ENCODE peak calls at places on chromosomes 2 and 18, in nine cellular contexts. D, Z, O, T, H, B, N, U and Q are unnamed samples.
A peak's percentile ranks its signal among the peaks of the same experiment; 100 is the strongest.

GRCh38 chr18:12944724-12945123 is 3.1 kb upstream of the SEH1L start:
- DNase-seq in H (peak; percentile 35), B (no peak), Z (peak; percentile 92), U (peak; percentile 41), D (peak; percentile 35), T (no peak), N (peak; percentile 41), O (no peak), Q (no peak)

GRCh38 chr2:180980943-180981898 is 816 bp downstream of the UBE2E3 start:
- DNase-seq in N (peak; percentile 15), O (peak; percentile 53), D (peak; percentile 40), U (no peak), T (peak; percentile 86), Z (no peak), H (peak; percentile 14), B (peak; percentile 73), Q (no peak)

GRCh38 chr2:241854342-241855244 is 4.1 kb downstream of the PDCD1 start:
- DNase-seq in T (peak; percentile 69), B (no peak), Z (peak; percentile 32), N (peak; percentile 11), D (peak; percentile 28), H (peak; percentile 56), O (no peak), U (no peak), Q (no peak)

GRCh38 chr2:3650140-3650944 is 7.7 kb upstream of the ALLC start:
- DNase-seq in Z (no peak), O (no peak), U (no peak), N (no peak), B (no peak), D (no peak), T (peak; percentile 77), H (no peak), Q (no peak)

GRCh38 chr2:109371481-109372170 is 242.1 kb downstream of the SEPTIN10 start:
- DNase-seq in T (no peak), H (no peak), Z (no peak), U (peak; percentile 10), D (no peak), B (no peak), O (no peak), N (no peak), Q (no peak)

GRCh38 chr18:9091066-9091476 is 11.4 kb upstream of the NDUFV2 start:
- DNase-seq in Z (no peak), U (no peak), B (no peak), N (no peak), O (no peak), T (no peak), D (no peak), H (no peak), Q (peak; percentile 29)

GRCh38 chr2:67067656-67068055 is 329.5 kb upstream of the ETAA1 start:
- DNase-seq in Z (no peak), N (no peak), D (no peak), T (no peak), U (no peak), B (no peak), O (no peak), H (no peak), Q (no peak)

GRCh38 chr2:36483290-36483689 is 114.7 kb downstream of the FEZ2 start:
- DNase-seq in N (no peak), U (no peak), D (no peak), Z (no peak), H (no peak), O (peak; percentile 30), T (no peak), B (no peak), Q (no peak)

GRCh38 chr2:231331533-231331932 is 64.0 kb upstream of the B3GNT7 start:
- DNase-seq in N (no peak), O (no peak), U (no peak), H (no peak), D (peak; percentile 13), T (no peak), Z (no peak), B (no peak), Q (no peak)

GRCh38 chr18:59268722-59269562 is 4.3 kb downstream of the RAX start:
- DNase-seq in U (no peak), B (peak; percentile 80), T (peak; percentile 75), D (no peak), N (no peak), H (peak; percentile 35), Z (no peak), O (peak; percentile 85), Q (no peak)

GRCh38 chr2:143949121-143949848 is 570.6 kb downstream of the ZEB2 start:
- DNase-seq in D (no peak), B (no peak), N (no peak), T (no peak), O (no peak), H (no peak), U (no peak), Z (no peak), Q (no peak)

GRCh38 chr18:80196528-80197320 is 50.6 kb downstream of the PARD6G start:
- DNase-seq in D (no peak), O (no peak), N (no peak), B (peak; percentile 58), H (no peak), T (no peak), U (no peak), Z (no peak), Q (no peak)

GRCh38 chr2:1564506-1564905 is 151.2 kb downstream of the TPO start:
- DNase-seq in D (peak; percentile 55), H (no peak), N (no peak), U (no peak), B (no peak), O (no peak), T (peak; percentile 76), Z (no peak), Q (no peak)

GRCh38 chr2:62783679-62784078 is 78.2 kb downstream of the EHBP1 start:
- DNase-seq in N (peak; percentile 23), U (no peak), T (no peak), B (no peak), Z (no peak), O (no peak), D (no peak), H (no peak), Q (no peak)

GRCh38 chr2:32755666-32756065 is 127.8 kb downstream of the TTC27 start:
- DNase-seq in U (no peak), B (no peak), D (no peak), O (no peak), T (no peak), H (no peak), N (no peak), Z (no peak), Q (no peak)

GRCh38 chr2:156317631-156318030 is 14.9 kb downstream of the NR4A2 start:
- DNase-seq in N (no peak), D (no peak), T (no peak), H (no peak), U (no peak), O (no peak), B (no peak), Z (no peak), Q (no peak)

GRCh38 chr2:176491172-176491904 is 222.1 kb downstream of the MTX2 start:
- DNase-seq in O (no peak), D (peak; percentile 53), B (peak; percentile 68), U (peak; percentile 47), Z (no peak), N (no peak), H (peak; percentile 58), T (no peak), Q (no peak)

GRCh38 chr2:73297151-73297559 is 3.8 kb upstream of the EGR4 start:
- DNase-seq in Z (no peak), N (no peak), U (no peak), H (no peak), O (no peak), B (no peak), D (no peak), T (no peak), Q (no peak)

GRCh38 chr2:28658369-28658768 is 93.3 kb upstream of the PPP1CB start:
- DNase-seq in H (no peak), D (no peak), N (no peak), U (no peak), O (no peak), T (no peak), B (peak; percentile 40), Z (no peak), Q (no peak)

GRCh38 chr2:65595641-65596040 is 163.2 kb upstream of the SPRED2 start:
- DNase-seq in H (no peak), Z (no peak), T (no peak), B (no peak), O (no peak), U (no peak), D (no peak), N (no peak), Q (no peak)

GRCh38 chr2:231199219-231199618 is 788 bp downstream of the ARMC9 start:
- DNase-seq in H (no peak), D (no peak), O (no peak), Z (no peak), U (no peak), N (no peak), T (no peak), B (no peak), Q (no peak)

GRCh38 chr18:45662468-45662867 is 47.2 kb downstream of the SLC14A2 start:
- DNase-seq in U (no peak), O (no peak), H (no peak), Z (no peak), D (no peak), B (no peak), N (no peak), T (no peak), Q (no peak)

GRCh38 chr18:48544661-48545415 is 6.0 kb downstream of the CTIF start:
- DNase-seq in H (no peak), D (no peak), Z (no peak), B (no peak), T (no peak), N (no peak), U (no peak), O (no peak), Q (no peak)
- H3K4me1 ChIP-seq in H (peaks cover 85% of the 10 kb centered on the region), D (peaks cover 44% of the 10 kb centered on the region), Z (peaks cover 13% of the 10 kb centered on the region), B (peaks cover 63% of the 10 kb centered on the region), T (peaks cover 57% of the 10 kb centered on the region), N (peaks cover 73% of the 10 kb centered on the region), U (peaks cover 15% of the 10 kb centered on the region), O (peaks cover 11% of the 10 kb centered on the region), Q (no peaks in the 10 kb centered on the region)

GRCh38 chr2:55887906-55888625 is 35.5 kb downstream of the EFEMP1 start:
- DNase-seq in D (no peak), T (no peak), N (no peak), U (no peak), O (no peak), H (no peak), B (no peak), Z (no peak), Q (no peak)
- H3K4me1 ChIP-seq in D (no peaks in the 10 kb centered on the region), T (no peaks in the 10 kb centered on the region), N (peaks cover 53% of the 10 kb centered on the region), U (peaks cover 11% of the 10 kb centered on the region), O (no peaks in the 10 kb centered on the region), H (peaks cover 28% of the 10 kb centered on the region), B (no peaks in the 10 kb centered on the region), Z (no peaks in the 10 kb centered on the region), Q (no peaks in the 10 kb centered on the region)

DNA sequence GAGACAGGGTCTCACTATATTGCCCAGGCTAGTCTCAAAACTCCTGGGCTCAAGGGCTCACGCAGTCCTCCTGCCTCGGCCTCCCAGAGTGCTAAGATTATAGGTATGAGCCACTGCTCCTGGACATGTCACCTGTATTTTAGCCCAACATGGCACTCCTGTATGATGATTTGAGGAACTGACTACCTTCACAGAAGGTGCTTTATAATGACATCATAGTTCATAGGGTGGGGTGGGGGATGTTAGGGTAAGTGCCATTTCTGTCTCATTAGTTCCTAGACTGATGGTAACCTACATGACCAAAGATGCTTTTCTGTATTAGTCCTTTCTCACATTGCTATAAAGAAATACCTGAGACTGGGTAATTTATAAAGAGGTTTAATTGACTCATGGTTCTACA is 109.7 kb downstream of the MAP4K4 start:
- DNase-seq in D (no peak), B (no peak), N (no peak), O (no peak), H (no peak), U (no peak), Z (no peak), T (no peak), Q (no peak)
- H3K4me1 ChIP-seq in D (peaks cover 36% of the 10 kb centered on the region), B (peaks cover 48% of the 10 kb centered on the region), N (peaks cover 26% of the 10 kb centered on the region), O (peaks cover 25% of the 10 kb centered on the region), H (peaks cover 74% of the 10 kb centered on the region), U (no peaks in the 10 kb centered on the region), Z (peaks cover 10% of the 10 kb centered on the region), T (peaks cover 82% of the 10 kb centered on the region), Q (no peaks in the 10 kb centered on the region)

GRCh38 chr2:160347269-160347863 is 146.2 kb downstream of the RBMS1 start:
- DNase-seq in O (no peak), T (no peak), D (no peak), N (no peak), Z (no peak), B (no peak), U (no peak), H (no peak), Q (no peak)
- H3K4me1 ChIP-seq in O (peaks cover 35% of the 10 kb centered on the region), T (peaks cover 96% of the 10 kb centered on the region), D (peaks cover 22% of the 10 kb centered on the region), N (peaks cover 75% of the 10 kb centered on the region), Z (no peaks in the 10 kb centered on the region), B (peaks cover 11% of the 10 kb centered on the region), U (no peaks in the 10 kb centered on the region), H (peaks cover 82% of the 10 kb centered on the region), Q (peaks cover 19% of the 10 kb centered on the region)